ENCODE peak calls at places on chromosomes 16 and 17, in five cellular contexts. Y, G, D, Q and N are unnamed samples.

GRCh38 chr17:9053406-9053805 is 32.1 kb downstream of the NTN1 start:
- DNase-seq in Y (no peak), G (no peak), D (no peak), Q (no peak), N (no peak)

GRCh38 chr17:15920758-15921239 is 24.1 kb upstream of the ADORA2B start:
- DNase-seq in Y (peak), G (peak), D (no peak), Q (no peak), N (no peak)

GRCh38 chr17:53757559-53757958 is 65.2 kb upstream of the KIF2B start:
- DNase-seq in Y (no peak), G (no peak), D (no peak), Q (no peak), N (no peak)

GRCh38 chr17:74453665-74454196 is 12.7 kb upstream of the CD300A start:
- DNase-seq in Y (no peak), G (no peak), D (no peak), Q (no peak), N (no peak)

GRCh38 chr17:50359005-50359699 is 13.2 kb downstream of the XYLT2 start:
- DNase-seq in Y (no peak), G (no peak), D (no peak), Q (no peak), N (no peak)

GRCh38 chr16:31099860-31100638 is 5.5 kb upstream of the VKORC1 start:
- DNase-seq in Y (peak), G (no peak), D (no peak), Q (no peak), N (no peak)

GRCh38 chr17:48335858-48336500 is 94.0 kb downstream of the SKAP1 start:
- DNase-seq in Y (no peak), G (peak), D (no peak), Q (no peak), N (no peak)

GRCh38 chr17:49621420-49621819 is 45.7 kb downstream of the NXPH3 start:
- DNase-seq in Y (no peak), G (no peak), D (no peak), Q (no peak), N (no peak)

GRCh38 chr17:63354251-63354650 is 91.9 kb downstream of the CYB561 start:
- DNase-seq in Y (no peak), G (no peak), D (no peak), Q (no peak), N (no peak)

GRCh38 chr17:80154166-80154565 is 7.2 kb upstream of the EIF4A3 start:
- DNase-seq in Y (no peak), G (no peak), D (no peak), Q (no peak), N (no peak)

GRCh38 chr17:74253036-74253435 is 21.0 kb upstream of the DNAI2 start:
- DNase-seq in Y (no peak), G (no peak), D (no peak), Q (no peak), N (no peak)

GRCh38 chr17:74619077-74619673 is 4.4 kb downstream of the CD300E start:
- DNase-seq in Y (no peak), G (no peak), D (no peak), Q (no peak), N (no peak)

GRCh38 chr16:4832698-4833343 is 14.3 kb downstream of the GLYR1 start:
- DNase-seq in Y (no peak), G (no peak), D (no peak), Q (no peak), N (no peak)

GRCh38 chr17:15966879-15967248 is 21.9 kb downstream of the ADORA2B start:
- DNase-seq in Y (no peak), G (peak), D (no peak), Q (no peak), N (no peak)

GRCh38 chr16:67396159-67396774 is 3.0 kb upstream of the TPPP3 start:
- DNase-seq in Y (no peak), G (peak), D (peak), Q (peak), N (no peak)

GRCh38 chr16:28951410-28951943 is 740 bp downstream of the NFATC2IP start:
- DNase-seq in Y (no peak), G (no peak), D (peak), Q (peak), N (peak)